ENCODE peak calls at places on chromosomes 5 and 9, in seven cellular contexts. Y, L, C, E, N, M and S are unnamed samples.

GRCh38 chr9:34636791-34637355 is 714 bp downstream of the SIGMAR1 start:
- DNase-seq in Y (no peak), L (no peak), C (no peak), E (no peak), N (no peak), M (peak), S (no peak)

GRCh38 chr9:19967567-19968459 is 179.0 kb upstream of the SLC24A2 start:
- DNase-seq in Y (no peak), L (no peak), C (no peak), E (no peak), N (no peak), M (no peak), S (no peak)

GRCh38 chr5:123088031-123088805 is 823 bp upstream of the PRDM6 start:
- DNase-seq in Y (no peak), L (no peak), C (no peak), E (no peak), N (no peak), M (peak), S (no peak)

GRCh38 chr9:6829027-6829426 is 71.3 kb downstream of the KDM4C start:
- DNase-seq in Y (no peak), L (no peak), C (no peak), E (no peak), N (no peak), M (no peak), S (no peak)

GRCh38 chr9:96874947-96875459 is 20.7 kb upstream of the ZNF782 start:
- DNase-seq in Y (peak), L (peak), C (no peak), E (no peak), N (no peak), M (no peak), S (no peak)

GRCh38 chr5:142491260-142491659 is 166.4 kb upstream of the SPRY4 start:
- DNase-seq in Y (no peak), L (no peak), C (no peak), E (no peak), N (no peak), M (no peak), S (no peak)

GRCh38 chr9:128555180-128555721 is 2.9 kb downstream of the SPTAN1 start:
- DNase-seq in Y (no peak), L (no peak), C (no peak), E (no peak), N (no peak), M (no peak), S (no peak)

GRCh38 chr9:136645343-136645902 is 17.3 kb upstream of the EGFL7 start:
- DNase-seq in Y (no peak), L (no peak), C (no peak), E (no peak), N (no peak), M (no peak), S (no peak)

GRCh38 chr5:170632266-170632984 is 128.6 kb downstream of the KCNIP1 start:
- DNase-seq in Y (no peak), L (no peak), C (no peak), E (no peak), N (peak), M (peak), S (no peak)

GRCh38 chr9:137612741-137613142 is 6.1 kb upstream of the EHMT1 start:
- DNase-seq in Y (no peak), L (no peak), C (no peak), E (no peak), N (no peak), M (no peak), S (no peak)

GRCh38 chr5:34005211-34005610 is 2.6 kb downstream of the AMACR start:
- DNase-seq in Y (no peak), L (no peak), C (no peak), E (no peak), N (no peak), M (no peak), S (no peak)

GRCh38 chr5:146066968-146067367 is 38.4 kb downstream of the PLAC8L1 start:
- DNase-seq in Y (no peak), L (no peak), C (no peak), E (no peak), N (no peak), M (no peak), S (no peak)

GRCh38 chr5:76303917-76304316 is 99.2 kb upstream of the IQGAP2 start:
- DNase-seq in Y (no peak), L (peak), C (no peak), E (peak), N (no peak), M (no peak), S (no peak)